ENCODE peak calls at places on chromosomes 12 and 14, in seven cellular contexts. P is cardiac muscle cell, X is pancreas, Z is esophagus squamous epithelium, R is MG63, U is Karpas-422, B is ascending aorta. M is an unnamed sample. For H3K36me3 and H3K27me3, the result is how much of the 10 kb centered on the place peaks cover.

GRCh38 chr12:24081581-24081980 is 132.1 kb upstream of the SOX5 start:
- DNase-seq in X (no peak), B (no peak), R (no peak), P (no peak), Z (no peak), U (no peak), M (no peak)

GRCh38 chr12:132292328-132293319 is 36.8 kb downstream of the GALNT9 start:
- DNase-seq in P (no peak), U (no peak), R (no peak), X (no peak), Z (no peak), B (no peak), M (no peak)

GRCh38 chr12:49256274-49256637 is 8.6 kb upstream of the TUBA1C start:
- DNase-seq in B (no peak), U (no peak), Z (no peak), P (no peak), R (no peak), X (no peak), M (no peak)

GRCh38 chr14:29926701-29927595 is 699 bp downstream of the PRKD1 start:
- DNase-seq in X (peak), Z (no peak), R (peak), B (peak), U (no peak), P (peak), M (no peak)

GRCh38 chr12:48037267-48037915 is 33.1 kb upstream of the COL2A1 start:
- DNase-seq in X (no peak), B (no peak), Z (no peak), P (peak), U (no peak), R (no peak), M (peak)

GRCh38 chr12:78880078-78880477 is 15.5 kb downstream of the SYT1 start:
- DNase-seq in B (no peak), P (no peak), R (no peak), U (no peak), Z (no peak), X (no peak), M (no peak)

GRCh38 chr12:49043241-49043640 is 17.4 kb downstream of the KMT2D start:
- DNase-seq in B (no peak), X (no peak), Z (no peak), R (no peak), U (no peak), P (no peak), M (no peak)

GRCh38 chr12:109944561-109944960 is 44.5 kb downstream of the TCHP start:
- DNase-seq in B (no peak), X (no peak), R (no peak), Z (no peak), U (no peak), P (no peak), M (no peak)

GRCh38 chr12:62618319-62618718 is 151.7 kb downstream of the MON2 start:
- DNase-seq in U (no peak), P (no peak), Z (no peak), B (no peak), X (no peak), R (no peak), M (no peak)

GRCh38 chr12:46160081-46160980 is 108.5 kb downstream of the SLC38A1 start:
- DNase-seq in R (peak), B (peak), Z (no peak), P (peak), U (no peak), X (no peak), M (no peak)

GRCh38 chr12:118164798-118165486 is 29.0 kb downstream of the PEBP1 start:
- DNase-seq in R (peak), Z (no peak), P (peak), U (peak), X (no peak), B (no peak), M (peak)

GRCh38 chr12:130872179-130873096 is 572 bp downstream of the RAN start:
- DNase-seq in B (peak), P (peak), R (peak), Z (no peak), U (peak), X (peak), M (no peak)

GRCh38 chr12:130874696-130875095 is 2.8 kb downstream of the RAN start:
- DNase-seq in P (no peak), U (no peak), R (no peak), X (no peak), Z (no peak), B (no peak), M (no peak)

GRCh38 chr12:130873106-130873795 is 1.4 kb downstream of the RAN start:
- DNase-seq in P (no peak), R (no peak), Z (no peak), X (no peak), U (peak), B (no peak), M (no peak)

GRCh38 chr12:130875193-130875592 is 3.3 kb downstream of the RAN start:
- DNase-seq in B (no peak), P (no peak), U (no peak), Z (no peak), R (no peak), X (no peak), M (no peak)

DNA sequence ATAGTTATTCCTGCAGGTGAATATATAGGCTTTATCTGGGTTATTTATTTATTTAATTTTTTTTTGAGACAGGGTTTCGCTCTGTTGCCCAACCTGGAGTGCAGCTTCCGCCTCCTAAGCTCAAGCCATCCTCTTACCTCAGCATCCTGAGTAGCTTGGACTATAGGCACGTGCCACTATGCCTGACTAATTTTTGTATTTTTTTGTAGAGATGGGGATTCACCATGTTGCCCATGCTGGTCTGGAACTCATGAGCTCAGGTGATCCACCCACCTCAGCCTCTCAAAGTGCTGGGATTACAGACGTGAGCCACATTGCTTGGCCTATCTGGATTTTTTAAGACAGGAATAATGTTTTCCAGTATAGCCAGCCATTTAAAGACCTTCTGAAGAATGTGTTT is 2.0 kb downstream of the RAN start:
- DNase-seq in Z (no peak), R (no peak), X (no peak), P (no peak), B (no peak), U (no peak), M (no peak)
- H3K36me3 ChIP-seq in Z (under half), R (half or more), X (under half), P (under half), B (under half), U (under half), M (under half)

DNA sequence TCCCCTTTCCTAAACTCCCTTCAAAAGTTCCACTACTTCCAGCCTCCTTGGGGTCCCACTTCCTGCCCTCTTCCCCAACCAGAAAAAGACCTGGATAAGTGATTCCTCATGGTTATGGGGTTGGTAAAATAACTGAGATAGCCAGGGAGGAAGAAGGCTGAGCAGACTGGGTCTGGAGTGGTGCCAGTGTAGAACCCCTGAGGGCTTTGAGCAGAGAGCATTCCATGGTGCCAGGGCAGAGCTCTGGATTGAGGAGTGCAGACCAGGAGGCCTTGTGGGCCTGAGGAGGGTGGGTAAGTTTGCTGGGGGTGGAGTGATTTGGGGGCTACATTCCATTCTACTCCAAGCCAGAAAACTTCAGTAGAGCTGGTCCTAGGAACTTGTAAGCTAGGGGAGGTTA is 9.5 kb upstream of the CISTR start:
- DNase-seq in B (no peak), Z (no peak), U (no peak), X (no peak), P (no peak), R (no peak), M (no peak)
- H3K27me3 ChIP-seq in B (under half), Z (under half), U (under half), X (under half), P (half or more), R (under half), M (under half)

GRCh38 chr14:74290415-74290814 is 12.3 kb downstream of the ABCD4 start:
- DNase-seq in X (no peak), Z (no peak), B (no peak), U (peak), P (no peak), R (no peak), M (no peak)

GRCh38 chr14:74281069-74281468 is 21.7 kb downstream of the ABCD4 start:
- DNase-seq in P (no peak), R (no peak), Z (no peak), U (no peak), X (no peak), B (no peak), M (no peak)

GRCh38 chr14:74289801-74290200 is 12.9 kb downstream of the ABCD4 start:
- DNase-seq in R (no peak), Z (no peak), X (no peak), P (no peak), U (no peak), B (no peak), M (no peak)

GRCh38 chr14:74292061-74292460 is 10.7 kb downstream of the ABCD4 start:
- DNase-seq in Z (no peak), U (no peak), X (no peak), B (no peak), P (no peak), R (no peak), M (no peak)

DNA sequence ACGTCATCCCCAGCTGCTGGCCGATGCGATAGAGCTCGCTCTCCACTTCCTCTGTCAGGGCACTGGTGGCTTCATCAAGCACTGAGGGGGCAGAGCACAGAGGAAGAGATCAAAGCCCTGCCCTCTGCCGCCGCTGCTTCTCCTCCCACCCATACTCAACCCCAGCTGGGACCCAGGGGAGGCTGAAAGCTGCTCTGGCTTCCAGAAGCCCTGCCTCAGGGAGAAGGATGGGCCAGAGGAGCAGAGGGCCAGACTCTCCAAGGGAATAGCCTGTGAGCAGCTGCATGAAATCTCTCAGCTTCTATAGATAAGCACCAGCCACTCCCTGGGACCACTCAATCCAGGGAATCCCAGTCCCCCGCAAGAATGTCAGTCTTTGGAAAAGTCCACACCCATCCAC is 16.0 kb downstream of the ABCD4 start:
- DNase-seq in Z (no peak), X (no peak), U (no peak), B (no peak), P (no peak), R (no peak), M (no peak)
- H3K36me3 ChIP-seq in Z (half or more), X (half or more), U (under half), B (half or more), P (half or more), R (under half), M (under half)

GRCh38 chr12:54169036-54169435 is 19.7 kb downstream of the SMUG1 start:
- DNase-seq in U (no peak), Z (no peak), P (no peak), B (no peak), R (no peak), X (no peak), M (no peak)
- H3K27me3 ChIP-seq in U (under half), Z (under half), P (half or more), B (under half), R (under half), X (under half), M (under half)

GRCh38 chr14:96309128-96309906 is 53.3 kb downstream of the BDKRB1 start:
- DNase-seq in X (no peak), R (no peak), B (no peak), P (no peak), U (no peak), Z (no peak), M (no peak)
- H3K36me3 ChIP-seq in X (half or more), R (under half), B (half or more), P (half or more), U (half or more), Z (half or more), M (under half)

M was measured in iPS DF 6.9.